ENCODE peak calls at places on chromosomes 16 and 17, in five cellular contexts. One of them, this sample, is unnamed. For H3K4me1, the result is how much of the 10 kb centered on the place peaks cover.

GRCh38 chr17:57892820-57893595 is 43.2 kb upstream of the MRPS23 start:
- DNase-seq in adrenal gland: peak
- DNase-seq in stomach: peak
- DNase-seq in ascending aorta: peak
- DNase-seq in aorta: peak
- DNase-seq in this sample: peak

GRCh38 chr16:3769942-3770341 is 52.6 kb upstream of the TRAP1 start:
- DNase-seq in adrenal gland: no peak
- DNase-seq in stomach: no peak
- DNase-seq in ascending aorta: no peak
- DNase-seq in aorta: no peak
- DNase-seq in this sample: no peak

GRCh38 chr16:67935096-67935401 is 1.6 kb downstream of the PSMB10 start:
- DNase-seq in adrenal gland: no peak
- DNase-seq in stomach: no peak
- DNase-seq in ascending aorta: no peak
- DNase-seq in aorta: no peak
- DNase-seq in this sample: no peak

GRCh38 chr16:46947900-46948547 is 25.4 kb downstream of the DNAJA2 start:
- DNase-seq in adrenal gland: peak
- DNase-seq in stomach: peak
- DNase-seq in ascending aorta: no peak
- DNase-seq in aorta: no peak
- DNase-seq in this sample: no peak

GRCh38 chr17:39527220-39527813 is 66.0 kb downstream of the CDK12 start:
- DNase-seq in adrenal gland: no peak
- DNase-seq in stomach: no peak
- DNase-seq in ascending aorta: no peak
- DNase-seq in aorta: no peak
- DNase-seq in this sample: no peak

GRCh38 chr17:28467456-28468025 is 5.9 kb upstream of the SLC13A2 start:
- DNase-seq in adrenal gland: no peak
- DNase-seq in stomach: no peak
- DNase-seq in ascending aorta: no peak
- DNase-seq in aorta: no peak
- DNase-seq in this sample: no peak

GRCh38 chr16:85582177-85582888 is 30.8 kb upstream of the GSE1 start:
- DNase-seq in adrenal gland: no peak
- DNase-seq in stomach: no peak
- DNase-seq in ascending aorta: no peak
- DNase-seq in aorta: no peak
- DNase-seq in this sample: no peak

GRCh38 chr16:72400257-72401078 is 228.5 kb upstream of the PMFBP1 start:
- DNase-seq in adrenal gland: peak
- DNase-seq in stomach: no peak
- DNase-seq in ascending aorta: no peak
- DNase-seq in aorta: no peak
- DNase-seq in this sample: no peak

GRCh38 chr17:64180089-64180488 is 50.1 kb upstream of the ERN1 start:
- DNase-seq in adrenal gland: no peak
- DNase-seq in stomach: no peak
- DNase-seq in ascending aorta: no peak
- DNase-seq in aorta: no peak
- DNase-seq in this sample: no peak

GRCh38 chr17:74430706-74431567 is 951 bp upstream of the GPRC5C start:
- DNase-seq in adrenal gland: peak
- DNase-seq in stomach: peak
- DNase-seq in ascending aorta: peak
- DNase-seq in aorta: peak
- DNase-seq in this sample: no peak

DNA sequence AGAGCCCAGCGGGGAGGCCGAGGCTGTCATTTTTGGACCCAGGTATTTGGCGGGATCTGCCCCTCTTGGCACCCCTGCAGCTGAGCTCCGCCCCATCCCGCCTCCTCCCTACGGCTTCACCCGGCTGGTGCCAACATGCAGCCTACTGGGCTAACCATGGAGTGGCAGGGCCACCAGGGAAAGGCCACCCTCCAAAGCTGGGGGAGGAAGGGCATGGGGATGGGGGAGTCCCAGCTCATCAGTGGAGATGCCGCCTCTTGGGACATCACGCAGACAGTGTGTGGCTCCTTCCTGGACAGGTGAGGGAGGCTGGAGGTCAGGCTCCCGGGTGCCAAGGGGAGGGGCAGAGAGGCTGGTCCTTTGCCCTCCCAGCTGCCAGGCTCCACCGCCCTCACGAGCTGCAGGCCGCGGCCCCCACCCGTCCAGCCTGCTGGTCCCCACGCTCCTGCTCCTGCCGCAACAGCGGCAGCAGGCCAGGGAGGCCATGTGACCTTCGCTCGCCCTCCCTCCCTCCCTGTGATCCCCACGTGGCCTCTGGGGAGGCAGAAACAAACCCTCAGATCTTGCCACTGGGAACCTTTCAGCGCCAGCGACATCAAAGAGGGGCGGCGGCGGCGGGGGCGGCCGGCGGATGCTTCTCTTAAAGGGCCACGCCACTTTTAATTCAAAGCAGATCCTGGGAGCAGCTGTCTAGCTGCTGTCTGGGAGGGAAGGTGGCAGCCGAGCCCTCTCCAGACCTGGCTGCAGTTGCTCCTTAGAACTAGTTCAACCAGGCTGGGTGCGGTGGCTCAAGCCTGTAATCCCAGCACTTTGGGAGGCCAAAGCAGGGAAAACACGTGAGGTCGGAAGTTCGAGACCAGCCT is 6.8 kb upstream of the NOTUM start:
- DNase-seq in adrenal gland: peak
- DNase-seq in stomach: peak
- DNase-seq in ascending aorta: no peak
- DNase-seq in aorta: peak
- DNase-seq in this sample: no peak
- H3K4me3 ChIP-seq in adrenal gland: no peak
- H3K4me3 ChIP-seq in stomach: peak
- H3K4me3 ChIP-seq in ascending aorta: peak
- H3K4me3 ChIP-seq in aorta: no peak
- H3K4me3 ChIP-seq in this sample: peak

DNA sequence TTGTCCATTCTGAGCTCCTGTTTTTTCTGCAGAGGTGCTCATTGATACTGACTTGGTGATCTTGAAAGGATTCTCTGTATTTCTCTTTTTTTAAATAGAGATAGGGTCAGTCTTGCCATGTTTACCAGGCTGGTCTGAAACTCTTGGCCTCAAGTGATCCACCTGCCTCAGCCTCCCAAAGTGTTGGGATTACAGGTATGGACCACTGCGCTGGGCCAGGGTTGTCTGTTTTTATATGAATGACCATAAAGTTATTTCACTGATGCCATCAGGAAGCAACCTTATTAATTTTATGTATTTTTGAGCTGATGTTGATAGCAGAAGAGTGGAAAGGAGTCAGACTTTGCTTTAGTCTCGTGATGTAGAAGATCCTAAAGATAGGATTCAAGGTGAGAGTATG is 35.7 kb upstream of the METTL9 start:
- DNase-seq in adrenal gland: no peak
- DNase-seq in stomach: no peak
- DNase-seq in ascending aorta: no peak
- DNase-seq in aorta: peak
- DNase-seq in this sample: no peak
- H3K4me1 ChIP-seq in adrenal gland: under half
- H3K4me1 ChIP-seq in stomach: under half
- H3K4me1 ChIP-seq in ascending aorta: under half
- H3K4me1 ChIP-seq in aorta: under half
- H3K4me1 ChIP-seq in this sample: under half

GRCh38 chr17:49363251-49363650 is 1.2 kb upstream of the ZNF652 start:
- DNase-seq in adrenal gland: no peak
- DNase-seq in stomach: no peak
- DNase-seq in ascending aorta: no peak
- DNase-seq in aorta: no peak
- DNase-seq in this sample: no peak

GRCh38 chr17:49361902-49362722 is at the start of gene ZNF652:
- DNase-seq in adrenal gland: peak
- DNase-seq in stomach: peak
- DNase-seq in ascending aorta: peak
- DNase-seq in aorta: peak
- DNase-seq in this sample: peak

GRCh38 chr17:49364119-49364518 is 2.1 kb upstream of the ZNF652 start:
- DNase-seq in adrenal gland: no peak
- DNase-seq in stomach: no peak
- DNase-seq in ascending aorta: no peak
- DNase-seq in aorta: no peak
- DNase-seq in this sample: no peak

GRCh38 chr17:49361129-49361901 is 735 bp downstream of the ZNF652 start:
- DNase-seq in adrenal gland: peak
- DNase-seq in stomach: peak
- DNase-seq in ascending aorta: no peak
- DNase-seq in aorta: peak
- DNase-seq in this sample: peak

GRCh38 chr17:49362723-49363117 is 670 bp upstream of the ZNF652 start:
- DNase-seq in adrenal gland: no peak
- DNase-seq in stomach: no peak
- DNase-seq in ascending aorta: no peak
- DNase-seq in aorta: no peak
- DNase-seq in this sample: no peak
- H3K4me3 ChIP-seq in adrenal gland: no peak
- H3K4me3 ChIP-seq in stomach: peak
- H3K4me3 ChIP-seq in ascending aorta: peak
- H3K4me3 ChIP-seq in aorta: peak
- H3K4me3 ChIP-seq in this sample: peak

DNA sequence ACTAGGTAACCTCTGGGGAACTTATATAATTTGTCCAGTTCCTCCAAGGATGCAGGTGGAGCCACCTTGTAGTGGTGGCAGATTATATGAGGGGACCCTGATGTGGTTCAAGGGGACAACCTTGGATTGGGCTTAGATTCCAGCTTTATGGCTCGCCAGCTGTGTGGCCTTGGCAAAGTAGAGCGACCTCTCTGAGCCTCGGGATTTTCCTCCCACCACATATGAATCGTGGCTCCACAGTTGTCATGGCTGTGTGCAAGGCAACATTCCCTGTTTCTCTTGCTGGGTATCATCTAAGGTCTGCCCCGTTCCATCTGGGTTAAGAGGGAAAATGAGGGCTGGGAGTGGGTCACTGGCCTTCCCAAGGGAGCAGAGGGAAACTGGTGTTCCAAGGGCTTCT is 104.6 kb downstream of the RAB11FIP4 start:
- DNase-seq in adrenal gland: no peak
- DNase-seq in stomach: no peak
- DNase-seq in ascending aorta: no peak
- DNase-seq in aorta: no peak
- DNase-seq in this sample: no peak
- H3K4me1 ChIP-seq in adrenal gland: under half
- H3K4me1 ChIP-seq in stomach: half or more
- H3K4me1 ChIP-seq in ascending aorta: under half
- H3K4me1 ChIP-seq in aorta: under half
- H3K4me1 ChIP-seq in this sample: half or more

GRCh38 chr17:1462164-1463112 is 6.4 kb upstream of the CRK start:
- DNase-seq in adrenal gland: no peak
- DNase-seq in stomach: peak
- DNase-seq in ascending aorta: no peak
- DNase-seq in aorta: no peak
- DNase-seq in this sample: no peak
- H3K4me3 ChIP-seq in adrenal gland: no peak
- H3K4me3 ChIP-seq in stomach: no peak
- H3K4me3 ChIP-seq in ascending aorta: no peak
- H3K4me3 ChIP-seq in aorta: no peak
- H3K4me3 ChIP-seq in this sample: no peak

GRCh38 chr17:48160177-48160967 is 52.8 kb downstream of the SNX11 start:
- DNase-seq in adrenal gland: no peak
- DNase-seq in stomach: peak
- DNase-seq in ascending aorta: no peak
- DNase-seq in aorta: no peak
- DNase-seq in this sample: no peak
- H3K4me1 ChIP-seq in adrenal gland: under half
- H3K4me1 ChIP-seq in stomach: under half
- H3K4me1 ChIP-seq in ascending aorta: under half
- H3K4me1 ChIP-seq in aorta: under half
- H3K4me1 ChIP-seq in this sample: under half

DNA sequence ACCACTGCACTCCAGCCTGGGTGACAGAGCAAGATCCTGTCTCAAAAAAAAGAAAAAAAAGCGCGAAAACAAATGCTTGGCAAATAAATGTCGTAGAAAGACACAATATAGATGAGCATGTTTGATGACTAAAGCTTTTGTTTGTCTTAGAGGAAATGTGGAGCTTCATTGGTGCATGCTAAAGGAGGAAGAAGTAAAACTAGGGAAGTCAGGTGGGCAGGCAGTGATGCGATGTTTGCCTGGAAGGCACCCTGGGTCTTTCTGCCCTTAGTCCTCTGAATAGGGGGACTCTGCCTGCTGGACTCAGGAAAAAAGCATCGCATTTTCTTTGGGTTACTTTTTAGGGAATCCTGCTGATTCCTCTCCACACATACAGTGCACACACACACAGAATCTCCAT is 20.8 kb downstream of the ZNF750 start:
- DNase-seq in adrenal gland: no peak
- DNase-seq in stomach: no peak
- DNase-seq in ascending aorta: no peak
- DNase-seq in aorta: no peak
- DNase-seq in this sample: no peak
- H3K4me3 ChIP-seq in adrenal gland: no peak
- H3K4me3 ChIP-seq in stomach: no peak
- H3K4me3 ChIP-seq in ascending aorta: no peak
- H3K4me3 ChIP-seq in aorta: no peak
- H3K4me3 ChIP-seq in this sample: no peak

DNA sequence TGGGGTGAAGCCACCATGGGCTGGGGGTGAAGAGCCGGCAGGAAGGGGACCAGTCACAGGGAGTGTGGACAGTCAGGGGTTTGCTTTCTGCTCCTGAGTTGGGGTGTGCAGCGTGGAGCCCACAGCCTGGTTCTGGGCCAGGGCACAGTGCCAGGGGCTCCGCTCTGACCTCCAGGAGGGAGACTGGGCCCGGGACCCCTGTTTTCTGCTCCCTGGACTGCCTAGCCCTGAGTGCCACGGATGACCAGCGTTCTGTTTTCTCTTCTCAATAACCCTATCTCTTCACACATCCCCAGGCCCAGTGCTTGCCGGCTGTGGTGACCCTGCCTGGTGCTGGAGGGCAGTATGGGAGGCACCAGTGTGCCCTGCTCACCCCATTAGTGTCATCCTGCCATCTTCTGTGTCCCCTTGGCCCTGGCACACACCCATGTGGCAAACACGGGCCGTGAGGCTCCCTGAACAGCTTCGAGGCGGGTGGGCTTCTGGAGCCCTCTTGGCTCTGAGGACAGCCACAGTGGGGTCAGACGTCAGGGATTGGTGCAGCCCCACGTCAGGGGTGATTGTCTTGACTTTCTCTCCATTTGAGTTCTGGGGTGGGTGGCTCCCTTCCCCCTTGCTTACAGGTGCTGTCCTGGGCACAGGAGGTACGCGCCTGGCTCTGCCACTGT is 1.1 kb downstream of the CEMP1 start:
- DNase-seq in adrenal gland: no peak
- DNase-seq in stomach: no peak
- DNase-seq in ascending aorta: no peak
- DNase-seq in aorta: no peak
- DNase-seq in this sample: no peak
- H3K4me1 ChIP-seq in adrenal gland: under half
- H3K4me1 ChIP-seq in stomach: under half
- H3K4me1 ChIP-seq in ascending aorta: under half
- H3K4me1 ChIP-seq in aorta: under half
- H3K4me1 ChIP-seq in this sample: under half

GRCh38 chr16:66885491-66885890 is 5.2 kb downstream of the PDP2 start:
- DNase-seq in adrenal gland: no peak
- DNase-seq in stomach: no peak
- DNase-seq in ascending aorta: no peak
- DNase-seq in aorta: peak
- DNase-seq in this sample: no peak
- H3K4me3 ChIP-seq in adrenal gland: no peak
- H3K4me3 ChIP-seq in stomach: no peak
- H3K4me3 ChIP-seq in ascending aorta: no peak
- H3K4me3 ChIP-seq in aorta: no peak
- H3K4me3 ChIP-seq in this sample: no peak